ENCODE peak calls at places on chromosome 21, in ten cellular contexts. K is stimulated activated CD8-positive, alpha-beta memory T cell treated with anti-CD3 and anti-CD28 coated beads, Interleukin-15, amount 100 ng/mL, for 24 hours; Q is hepatocyte; U is stimulated activated CD4-positive, alpha-beta T cell treated with anti-CD3 and anti-CD28 coated beads, Interleukin-4, amount 100 ng/mL, for 48 hours; D is NCI-H1417; O is activated CD4-positive, alpha-beta T cell treated with anti-CD3 and anti-CD28 coated beads for 48 hours; T is NCI-H2107; A is amniotic epithelial cell; I is NCI-H1092 treated with DMSO at 0.1 percent for 48 hours; S is NCI-H1436 treated with DMSO at 0.1 percent for 48 hours. W is an unnamed sample.

GRCh38 chr21:38875694-38876492 is 70.2 kb downstream of the ETS2 start:
- DNase-seq in I (no peak), K (no peak), T (peak), A (peak), D (no peak), U (no peak), S (no peak), O (no peak), Q (no peak), W (no peak)

GRCh38 chr21:16195476-16195875 is 465.7 kb downstream of the USP25 start:
- DNase-seq in T (no peak), K (no peak), U (no peak), S (no peak), Q (no peak), O (no peak), I (no peak), A (peak), D (no peak), W (peak)

GRCh38 chr21:44424608-44425306 is 30.6 kb upstream of the LRRC3 start:
- DNase-seq in Q (no peak), K (no peak), O (no peak), U (no peak), T (no peak), D (no peak), I (no peak), S (no peak), A (no peak), W (no peak)

GRCh38 chr21:25997788-25998611 is 172.6 kb downstream of the APP start:
- DNase-seq in U (no peak), A (no peak), Q (peak), I (peak), O (no peak), S (peak), D (peak), T (peak), K (no peak), W (no peak)

GRCh38 chr21:44428281-44428942 is 26.9 kb upstream of the LRRC3 start:
- DNase-seq in S (no peak), O (peak), Q (no peak), A (no peak), K (no peak), U (no peak), I (no peak), D (no peak), T (no peak), W (no peak)

GRCh38 chr21:45572783-45573451 is 30.7 kb upstream of the SLC19A1 start:
- DNase-seq in U (no peak), K (no peak), O (no peak), S (no peak), A (no peak), Q (no peak), T (no peak), I (no peak), D (no peak), W (no peak)

GRCh38 chr21:31099122-31099521 is 60.8 kb upstream of the KRTAP19-8 start:
- DNase-seq in K (no peak), A (no peak), D (no peak), S (no peak), U (no peak), O (no peak), I (no peak), T (no peak), Q (no peak), W (no peak)

GRCh38 chr21:41128981-41129380 is 39.0 kb upstream of the BACE2 start:
- DNase-seq in O (no peak), D (no peak), T (no peak), Q (no peak), S (no peak), K (no peak), A (no peak), U (no peak), I (no peak), W (no peak)

GRCh38 chr21:17780539-17780938 is 38.6 kb downstream of the C21orf91 start:
- DNase-seq in O (peak), I (no peak), S (no peak), U (no peak), A (no peak), Q (no peak), K (no peak), T (no peak), D (no peak), W (no peak)

GRCh38 chr21:14955936-14956520 is 108.8 kb downstream of the NRIP1 start:
- DNase-seq in Q (no peak), D (no peak), T (no peak), U (no peak), K (no peak), I (no peak), A (no peak), S (no peak), O (no peak), W (no peak)

GRCh38 chr21:41562101-41563000 is 54.4 kb upstream of the TMPRSS2 start:
- DNase-seq in D (no peak), O (no peak), K (no peak), A (no peak), U (no peak), Q (no peak), I (no peak), T (no peak), S (no peak), W (peak)

GRCh38 chr21:45506241-45506817 is 35.9 kb downstream of the SLC19A1 start:
- DNase-seq in K (no peak), O (no peak), D (peak), Q (no peak), T (no peak), U (no peak), S (no peak), A (no peak), I (no peak), W (no peak)

GRCh38 chr21:34302496-34302895 is 61.3 kb upstream of the KCNE2 start:
- DNase-seq in D (no peak), O (no peak), S (no peak), A (peak), T (no peak), Q (no peak), U (no peak), K (no peak), I (no peak), W (no peak)

GRCh38 chr21:32887026-32887425 is 115.5 kb upstream of the PAXBP1 start:
- DNase-seq in U (no peak), D (no peak), S (no peak), I (no peak), Q (no peak), O (no peak), A (no peak), K (no peak), T (no peak), W (no peak)

GRCh38 chr21:17406202-17406601 is 106.6 kb upstream of the CXADR start:
- DNase-seq in O (no peak), K (no peak), D (no peak), I (no peak), T (no peak), S (no peak), U (no peak), A (peak), Q (no peak), W (no peak)

GRCh38 chr21:16194851-16195251 is 465.1 kb downstream of the USP25 start:
- DNase-seq in D (no peak), I (no peak), A (peak), Q (no peak), U (no peak), T (no peak), S (no peak), K (no peak), O (no peak), W (peak)

GRCh38 chr21:35428041-35428400 is 378.9 kb upstream of the RUNX1 start:
- DNase-seq in O (no peak), S (no peak), T (no peak), A (peak), U (no peak), Q (no peak), K (no peak), I (no peak), D (no peak), W (peak)

GRCh38 chr21:32372755-32373154 is 20.1 kb downstream of the URB1 start:
- DNase-seq in T (no peak), O (no peak), K (no peak), S (no peak), I (no peak), Q (no peak), A (peak), D (no peak), U (no peak), W (no peak)

GRCh38 chr21:16125274-16125673 is 395.5 kb downstream of the USP25 start:
- DNase-seq in A (no peak), D (no peak), U (no peak), K (no peak), O (no peak), S (no peak), I (no peak), Q (no peak), T (no peak), W (no peak)

GRCh38 chr21:27571706-27572105 is 604.8 kb upstream of the ADAMTS5 start:
- DNase-seq in Q (no peak), O (no peak), A (peak), U (no peak), T (no peak), S (no peak), K (no peak), D (no peak), I (no peak), W (no peak)

GRCh38 chr21:35940074-35940927 is 120.0 kb downstream of the SETD4 start:
- DNase-seq in I (peak), A (peak), U (no peak), S (no peak), Q (peak), O (peak), K (no peak), T (peak), D (peak), W (peak)

GRCh38 chr21:42587036-42587435 is 66.4 kb upstream of the PDE9A start:
- DNase-seq in Q (no peak), A (no peak), D (no peak), T (no peak), I (no peak), K (no peak), S (no peak), O (no peak), U (no peak), W (no peak)

GRCh38 chr21:15560383-15561056 is 169.3 kb upstream of the USP25 start:
- DNase-seq in S (no peak), D (no peak), O (peak), A (no peak), K (no peak), Q (no peak), U (no peak), T (no peak), I (no peak), W (no peak)

GRCh38 chr21:14119038-14119437 is 91.7 kb downstream of the LIPI start:
- DNase-seq in K (no peak), D (no peak), O (no peak), A (peak), U (no peak), S (no peak), Q (peak), I (no peak), T (no peak), W (no peak)

GRCh38 chr21:37915941-37916794 is at the start of gene KCNJ6:
- DNase-seq in S (no peak), O (peak), I (peak), Q (peak), A (peak), U (no peak), T (peak), D (peak), K (no peak), W (no peak)

GRCh38 chr21:43712268-43712942 is 6.5 kb upstream of the PDXK start:
- DNase-seq in Q (peak), U (no peak), O (no peak), A (peak), K (no peak), D (peak), I (peak), T (no peak), S (no peak), W (no peak)

GRCh38 chr21:14901482-14901958 is 163.3 kb downstream of the NRIP1 start:
- DNase-seq in U (peak), I (no peak), Q (no peak), K (no peak), S (no peak), T (no peak), D (no peak), A (peak), O (no peak), W (no peak)

GRCh38 chr21:37281993-37282392 is 14.9 kb upstream of the VPS26C start:
- DNase-seq in A (no peak), I (peak), S (no peak), D (peak), K (no peak), O (peak), U (no peak), T (peak), Q (peak), W (no peak)

GRCh38 chr21:46098303-46099141 is 610 bp downstream of the COL6A2 start:
- DNase-seq in Q (peak), U (no peak), K (no peak), T (no peak), O (no peak), I (no peak), S (no peak), D (no peak), A (no peak), W (no peak)

GRCh38 chr21:45366931-45367401 is 38.0 kb upstream of the COL18A1 start:
- DNase-seq in O (no peak), T (no peak), U (no peak), Q (peak), D (no peak), I (no peak), S (no peak), K (no peak), A (peak), W (peak)

GRCh38 chr21:35216966-35217365 is 167.9 kb upstream of the RUNX1 start:
- DNase-seq in I (no peak), T (no peak), U (no peak), D (no peak), K (no peak), S (no peak), Q (no peak), A (no peak), O (no peak), W (no peak)